ENCODE peak calls at places on chromosome 1, in six cellular contexts. F is stimulated activated naive CD4-positive, alpha-beta T cell; V is mucosa of gallbladder; Q is stimulated activated CD8-positive, alpha-beta memory T cell treated with anti-CD3 and anti-CD28 coated beads, Interleukin-15, amount 100 ng/mL, for 1 hour; L is B cell; N is cortex of kidney. M is an unnamed sample.

GRCh38 chr1:201214461-201214860 is 23.8 kb downstream of the IGFN1 start:
- DNase-seq in F (no peak), V (no peak), Q (no peak), L (no peak), N (no peak), M (no peak)

GRCh38 chr1:175376194-175376593 is 183.6 kb upstream of the KIAA0040 start:
- DNase-seq in F (no peak), V (no peak), Q (no peak), L (no peak), N (no peak), M (no peak)

GRCh38 chr1:44034976-44035716 is 3.9 kb upstream of the SLC6A9 start:
- DNase-seq in F (no peak), V (no peak), Q (no peak), L (no peak), N (no peak), M (no peak)

GRCh38 chr1:33657833-33658232 is 185.4 kb downstream of the ZSCAN20 start:
- DNase-seq in F (no peak), V (no peak), Q (no peak), L (no peak), N (no peak), M (no peak)

GRCh38 chr1:3393024-3393986 is 61.2 kb upstream of the ARHGEF16 start:
- DNase-seq in F (no peak), V (no peak), Q (no peak), L (no peak), N (no peak), M (no peak)

GRCh38 chr1:81756872-81757271 is 43.9 kb upstream of the ADGRL2 start:
- DNase-seq in F (no peak), V (no peak), Q (no peak), L (no peak), N (no peak), M (no peak)

GRCh38 chr1:21764615-21765423 is 18.1 kb downstream of the USP48 start:
- DNase-seq in F (no peak), V (peak), Q (no peak), L (no peak), N (no peak), M (no peak)

GRCh38 chr1:236141447-236142357 is 637 bp upstream of the GPR137B start:
- DNase-seq in F (no peak), V (peak), Q (no peak), L (no peak), N (no peak), M (no peak)

GRCh38 chr1:31661856-31662255 is 17.2 kb upstream of the PEF1 start:
- DNase-seq in F (no peak), V (no peak), Q (no peak), L (no peak), N (no peak), M (no peak)

GRCh38 chr1:160492617-160493016 is 30.4 kb downstream of the SLAMF6 start:
- DNase-seq in F (no peak), V (no peak), Q (no peak), L (no peak), N (no peak), M (no peak)

GRCh38 chr1:70156529-70157120 is 48.8 kb downstream of the LRRC40 start:
- DNase-seq in F (no peak), V (no peak), Q (no peak), L (no peak), N (no peak), M (no peak)

GRCh38 chr1:30756545-30757195 is 904 bp downstream of the LAPTM5 start:
- DNase-seq in F (peak), V (peak), Q (peak), L (peak), N (no peak), M (peak)

GRCh38 chr1:27403065-27403726 is 10.8 kb downstream of the GPR3 start:
- DNase-seq in F (peak), V (peak), Q (no peak), L (peak), N (no peak), M (no peak)

GRCh38 chr1:209172286-209172685 is 411.2 kb upstream of the CAMK1G start:
- DNase-seq in F (no peak), V (no peak), Q (no peak), L (no peak), N (no peak), M (no peak)

GRCh38 chr1:2972011-2972878 is 49.0 kb upstream of the ACTRT2 start:
- DNase-seq in F (no peak), V (no peak), Q (no peak), L (no peak), N (no peak), M (no peak)

GRCh38 chr1:62481681-62482080 is 44.8 kb downstream of the USP1 start:
- DNase-seq in F (no peak), V (no peak), Q (no peak), L (no peak), N (no peak), M (no peak)

GRCh38 chr1:110477445-110477957 is 26.6 kb downstream of the PROK1 start:
- DNase-seq in F (no peak), V (no peak), Q (no peak), L (no peak), N (no peak), M (no peak)

GRCh38 chr1:153352523-153352922 is 3.9 kb upstream of the PGLYRP4 start:
- DNase-seq in F (peak), V (peak), Q (peak), L (peak), N (no peak), M (peak)

GRCh38 chr1:19563336-19564097 is 78.2 kb upstream of the CAPZB start:
- DNase-seq in F (no peak), V (peak), Q (no peak), L (no peak), N (no peak), M (no peak)